ENCODE peak calls at places on chromosomes 13 and 19, in four cellular contexts. I is GDM1, H is fibroblast of mammary gland, Q is mucosa of gallbladder. N is an unnamed sample.

GRCh38 chr13:98977568-98978270 is at the start of gene DOCK9:
- DNase-seq in I (no peak), H (peak; percentile 66), Q (peak; percentile 52), N (no peak)

GRCh38 chr19:56720281-56720680 is 48.7 kb upstream of the ZNF835 start:
- DNase-seq in I (no peak), H (no peak), Q (no peak), N (no peak)

GRCh38 chr19:18428837-18429674 is 8.9 kb downstream of the ISYNA1 start:
- DNase-seq in I (no peak), H (peak; percentile 56), Q (peak; percentile 67), N (no peak)

GRCh38 chr13:77034883-77035282 is 7.9 kb upstream of the FBXL3 start:
- DNase-seq in I (no peak), H (peak; percentile 94), Q (no peak), N (no peak)

GRCh38 chr19:48999481-49000325 is 6.0 kb downstream of the RUVBL2 start:
- DNase-seq in I (no peak), H (peak; percentile 73), Q (no peak), N (peak; percentile 70)

GRCh38 chr19:3986260-3987041 is 1.2 kb upstream of the EEF2 start:
- DNase-seq in I (peak; percentile 61), H (peak; percentile 81), Q (peak; percentile 55), N (peak; percentile 82)

GRCh38 chr19:3573162-3573857 is 566 bp downstream of the HMG20B start:
- DNase-seq in I (no peak), H (no peak), Q (no peak), N (no peak)

GRCh38 chr19:7483720-7484201 is 5.1 kb downstream of the PEX11G start:
- DNase-seq in I (no peak), H (no peak), Q (no peak), N (no peak)

GRCh38 chr13:46595136-46595917 is 42.4 kb downstream of the LRCH1 start:
- DNase-seq in I (no peak), H (peak; percentile 55), Q (no peak), N (peak; percentile 19)

GRCh38 chr19:1131718-1132552 is 28.1 kb downstream of the GPX4 start:
- DNase-seq in I (peak; percentile 69), H (peak; percentile 87), Q (peak; percentile 83), N (peak; percentile 81)

GRCh38 chr13:44007451-44007850 is 127.7 kb downstream of the LACC1 start:
- DNase-seq in I (no peak), H (no peak), Q (no peak), N (no peak)

GRCh38 chr13:23673354-23673753 is 103.1 kb downstream of the TNFRSF19 start:
- DNase-seq in I (no peak), H (peak; percentile 98), Q (peak; percentile 29), N (no peak)

GRCh38 chr13:37647038-37647650 is 48.6 kb upstream of the POSTN start:
- DNase-seq in I (no peak), H (no peak), Q (no peak), N (no peak)

GRCh38 chr13:48993150-48993549 is 17.4 kb downstream of the FNDC3A start:
- DNase-seq in I (no peak), H (no peak), Q (no peak), N (no peak)

GRCh38 chr13:24097667-24098066 is 62.9 kb upstream of the SPATA13 start:
- DNase-seq in I (peak; percentile 31), H (no peak), Q (no peak), N (peak; percentile 19)

GRCh38 chr19:39845172-39845571 is 1.0 kb downstream of the FBL start:
- DNase-seq in I (no peak), H (no peak), Q (no peak), N (peak; percentile 18)

GRCh38 chr19:2532252-2533071 is 56.5 kb downstream of the GADD45B start:
- DNase-seq in I (no peak), H (peak; percentile 94), Q (no peak), N (no peak)

GRCh38 chr19:10427169-10427568 is 6.8 kb downstream of the PDE4A start:
- DNase-seq in I (no peak), H (no peak), Q (no peak), N (no peak)

GRCh38 chr19:48501961-48502719 is 9.5 kb downstream of the LMTK3 start:
- DNase-seq in I (peak; percentile 96), H (peak; percentile 20), Q (peak; percentile 95), N (peak; percentile 98)

GRCh38 chr19:48819366-48819816 is 8.6 kb upstream of the BCAT2 start:
- DNase-seq in I (no peak), H (peak; percentile 94), Q (peak; percentile 86), N (no peak)

GRCh38 chr19:55141696-55142095 is 7.3 kb downstream of the TNNT1 start:
- DNase-seq in I (no peak), H (no peak), Q (no peak), N (no peak)

GRCh38 chr13:114298866-114299265 is 15.4 kb upstream of the CHAMP1 start:
- DNase-seq in I (no peak), H (peak; percentile 74), Q (no peak), N (no peak)

GRCh38 chr19:29798783-29799182 is 13.0 kb upstream of the CCNE1 start:
- DNase-seq in I (no peak), H (peak; percentile 65), Q (no peak), N (no peak)

GRCh38 chr19:13585512-13585911 is 79.2 kb upstream of the CACNA1A start:
- DNase-seq in I (no peak), H (no peak), Q (no peak), N (no peak)

GRCh38 chr13:104937881-104938280 is 1597.6 kb downstream of the EFNB2 start:
- DNase-seq in I (no peak), H (no peak), Q (no peak), N (no peak)

GRCh38 chr13:25840261-25840660 is 211.6 kb downstream of the SHISA2 start:
- DNase-seq in I (no peak), H (no peak), Q (no peak), N (no peak)

GRCh38 chr13:93227280-93227905 is 786 bp downstream of the GPC6 start:
- DNase-seq in I (peak; percentile 41), H (peak; percentile 46), Q (no peak), N (peak; percentile 74)

GRCh38 chr13:113448885-113449692 is 4.2 kb downstream of the ADPRHL1 start:
- DNase-seq in I (no peak), H (peak; percentile 93), Q (peak; percentile 52), N (peak; percentile 94)

GRCh38 chr13:99905224-99905623 is 66.3 kb downstream of the ZIC5 start:
- DNase-seq in I (no peak), H (no peak), Q (no peak), N (no peak)

GRCh38 chr13:25963681-25964080 is 88.1 kb downstream of the SHISA2 start:
- DNase-seq in I (no peak), H (no peak), Q (no peak), N (no peak)

GRCh38 chr19:51142119-51142518 is at the start of gene SIGLEC7:
- DNase-seq in I (no peak), H (no peak), Q (no peak), N (no peak)

GRCh38 chr13:50376895-50377575 is 361.8 kb downstream of the KCNRG start:
- DNase-seq in I (no peak), H (no peak), Q (no peak), N (no peak)

GRCh38 chr19:31351212-31352193 is 2.3 kb upstream of the TSHZ3 start:
- DNase-seq in I (no peak), H (peak; percentile 75), Q (no peak), N (no peak)

GRCh38 chr19:56547535-56547934 is 8.8 kb downstream of the ZFP28 start:
- DNase-seq in I (no peak), H (no peak), Q (no peak), N (no peak)

N was measured in KBM-7.